ENCODE peak calls at places on chromosomes 1 and 21, in nine cellular contexts. I is CD4-positive, CD25-positive, alpha-beta regulatory T cell; P is HCT116; F is A549; H is hepatocyte; O is tibial nerve; B is GM23248; J is CD4-positive, alpha-beta memory T cell; T is neuronal stem cell. R is an unnamed sample.

GRCh38 chr1:7584157-7584556 is 186.9 kb upstream of the VAMP3 start:
- DNase-seq in I (no peak), T (no peak), B (no peak), P (no peak), O (no peak), H (no peak), F (no peak), J (no peak), R (no peak)

GRCh38 chr1:56301791-56302190 is 277.6 kb downstream of the PLPP3 start:
- DNase-seq in O (no peak), H (no peak), T (no peak), B (peak), P (no peak), J (no peak), F (no peak), I (no peak), R (no peak)

GRCh38 chr1:12031039-12031980 is 12.0 kb downstream of the MIIP start:
- DNase-seq in P (no peak), B (peak), O (no peak), J (peak), H (no peak), I (no peak), F (peak), T (no peak), R (no peak)

GRCh38 chr1:21117159-21117953 is 59.3 kb downstream of the EIF4G3 start:
- DNase-seq in F (no peak), J (no peak), B (no peak), I (no peak), O (no peak), P (no peak), H (no peak), T (peak), R (no peak)

GRCh38 chr1:32907435-32907834 is 6.2 kb upstream of the TMEM54 start:
- DNase-seq in O (no peak), F (no peak), I (no peak), T (no peak), P (no peak), J (no peak), B (peak), H (no peak), R (no peak)

GRCh38 chr1:95098196-95098595 is 19.0 kb upstream of the TLCD4 start:
- DNase-seq in F (no peak), J (no peak), P (no peak), I (no peak), B (no peak), H (no peak), O (no peak), T (no peak), R (no peak)

GRCh38 chr1:7644906-7645750 is 126.0 kb upstream of the VAMP3 start:
- DNase-seq in T (no peak), O (no peak), F (no peak), H (no peak), J (no peak), B (no peak), I (no peak), P (no peak), R (no peak)

GRCh38 chr21:44291936-44292811 is 6.5 kb downstream of the AIRE start:
- DNase-seq in O (no peak), I (no peak), H (no peak), B (peak), J (no peak), T (no peak), P (no peak), F (peak), R (no peak)

GRCh38 chr1:25723250-25723880 is 76.6 kb upstream of the SELENON start:
- DNase-seq in P (no peak), T (no peak), I (no peak), O (no peak), B (no peak), H (no peak), J (no peak), F (no peak), R (no peak)

GRCh38 chr1:37031871-37032270 is 2.4 kb downstream of the GRIK3 start:
- DNase-seq in B (no peak), J (no peak), O (no peak), T (no peak), H (no peak), I (no peak), P (no peak), F (no peak), R (no peak)

GRCh38 chr1:219385786-219386427 is 212.2 kb downstream of the LYPLAL1 start:
- DNase-seq in H (peak), P (peak), T (peak), J (no peak), I (no peak), F (peak), O (peak), B (peak), R (peak)

GRCh38 chr1:227469708-227470107 is 93.6 kb upstream of the ZNF678 start:
- DNase-seq in P (no peak), O (no peak), J (no peak), F (no peak), H (no peak), T (no peak), B (no peak), I (no peak), R (no peak)

GRCh38 chr21:29481641-29482040 is 182.9 kb downstream of the BACH1 start:
- DNase-seq in F (no peak), J (no peak), T (no peak), B (peak), H (no peak), O (no peak), I (no peak), P (no peak), R (no peak)

GRCh38 chr1:235011064-235011598 is 117.5 kb downstream of the TOMM20 start:
- DNase-seq in J (peak), I (peak), B (no peak), F (no peak), T (no peak), O (no peak), P (no peak), H (no peak), R (no peak)

GRCh38 chr1:243490748-243491686 is 235.2 kb downstream of the SDCCAG8 start:
- DNase-seq in J (no peak), H (no peak), B (peak), O (no peak), T (no peak), P (no peak), F (no peak), I (no peak), R (no peak)

GRCh38 chr1:86621286-86621685 is 74.4 kb downstream of the CLCA4 start:
- DNase-seq in O (no peak), B (no peak), J (no peak), I (no peak), F (no peak), H (no peak), P (no peak), T (no peak), R (no peak)

GRCh38 chr1:76759950-76760349 is 107.3 kb upstream of the ST6GALNAC5 start:
- DNase-seq in F (no peak), T (no peak), B (peak), J (no peak), H (peak), O (no peak), I (no peak), P (no peak), R (no peak)

GRCh38 chr1:107404756-107405155 is 263.9 kb downstream of the NTNG1 start:
- DNase-seq in H (no peak), P (no peak), I (no peak), F (no peak), O (no peak), T (no peak), J (no peak), B (peak), R (no peak)

GRCh38 chr1:102463328-102463727 is 466.6 kb upstream of the OLFM3 start:
- DNase-seq in T (no peak), H (no peak), I (no peak), P (no peak), F (no peak), J (no peak), B (no peak), O (no peak), R (no peak)

GRCh38 chr1:232183802-232184201 is 446.1 kb downstream of the SIPA1L2 start:
- DNase-seq in O (no peak), P (no peak), B (no peak), I (no peak), F (no peak), J (no peak), T (no peak), H (no peak), R (no peak)

GRCh38 chr1:205504311-205505075 is at the start of gene CDK18:
- DNase-seq in O (peak), H (peak), B (no peak), J (peak), P (peak), I (no peak), T (peak), F (peak), R (no peak)

GRCh38 chr1:84489766-84490165 is 10.7 kb downstream of the RPF1 start:
- DNase-seq in B (peak), I (no peak), H (no peak), O (no peak), P (no peak), T (no peak), J (no peak), F (no peak), R (no peak)

GRCh38 chr1:234468580-234468979 is 10.4 kb downstream of the TARBP1 start:
- DNase-seq in B (no peak), O (no peak), T (no peak), J (no peak), P (no peak), H (no peak), F (no peak), I (no peak), R (no peak)

GRCh38 chr1:235935506-235936224 is 69.0 kb upstream of the LYST start:
- DNase-seq in I (no peak), O (peak), H (no peak), P (no peak), F (no peak), J (no peak), T (no peak), B (no peak), R (no peak)

GRCh38 chr1:47211796-47212269 is 20.2 kb downstream of the TAL1 start:
- DNase-seq in B (no peak), T (no peak), J (no peak), H (no peak), I (no peak), F (no peak), O (no peak), P (no peak), R (no peak)

GRCh38 chr1:215911406-215911968 is 344.4 kb downstream of the KCTD3 start:
- DNase-seq in B (peak), H (no peak), J (no peak), F (no peak), T (no peak), P (no peak), O (no peak), I (no peak), R (no peak)
- H3K4me3 ChIP-seq in B (no peak), H (no peak), J (no peak), F (no peak), T (no peak), P (no peak), O (no peak), I (no peak), R (no peak)

GRCh38 chr1:160672789-160673695 is 26.2 kb upstream of the SLAMF1 start:
- DNase-seq in J (no peak), B (no peak), H (no peak), O (no peak), T (no peak), P (no peak), F (no peak), I (no peak), R (no peak)

GRCh38 chr1:160671603-160672002 is 24.8 kb upstream of the SLAMF1 start:
- DNase-seq in T (no peak), O (no peak), B (no peak), H (no peak), J (no peak), F (no peak), I (no peak), P (no peak), R (no peak)

GRCh38 chr1:160674415-160674814 is 27.6 kb upstream of the SLAMF1 start:
- DNase-seq in T (no peak), O (no peak), I (no peak), P (no peak), F (no peak), J (no peak), B (no peak), H (no peak), R (no peak)

GRCh38 chr1:160670701-160671100 is 23.9 kb upstream of the SLAMF1 start:
- DNase-seq in H (no peak), O (no peak), T (no peak), B (no peak), I (no peak), J (no peak), F (no peak), P (no peak), R (no peak)

DNA sequence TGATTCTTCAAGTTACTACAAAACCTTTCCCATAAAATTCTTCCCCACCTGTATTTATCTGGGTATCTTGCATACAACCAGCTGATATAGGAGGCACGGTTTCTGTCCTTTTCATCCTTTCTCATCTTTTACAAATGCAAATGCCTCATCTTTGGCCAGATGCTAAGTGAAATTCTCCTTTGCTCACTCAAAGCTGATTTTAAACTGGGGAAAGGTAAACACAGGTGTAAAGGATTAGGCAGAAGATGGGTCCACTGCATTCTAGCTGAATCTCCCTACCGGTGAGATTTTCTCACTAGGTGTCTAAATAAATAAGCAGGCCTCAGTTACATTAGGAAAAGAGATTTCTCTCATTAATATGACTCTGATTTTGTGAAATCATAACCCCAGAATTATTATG is 25.3 kb upstream of the SLAMF1 start:
- DNase-seq in O (no peak), I (no peak), P (no peak), F (no peak), T (no peak), J (no peak), B (no peak), H (no peak), R (no peak)
- H3K4me3 ChIP-seq in O (no peak), I (no peak), P (no peak), F (no peak), T (no peak), J (no peak), B (no peak), H (no peak), R (no peak)

GRCh38 chr1:28173151-28173979 is 3.1 kb downstream of the PTAFR start:
- DNase-seq in T (no peak), F (no peak), O (no peak), B (peak), P (no peak), J (no peak), I (no peak), H (no peak), R (no peak)
- H3K4me3 ChIP-seq in T (no peak), F (no peak), O (peak), B (no peak), P (no peak), J (no peak), I (no peak), H (no peak), R (no peak)

GRCh38 chr1:34165422-34165921 is 442 bp upstream of the CSMD2 start:
- DNase-seq in J (no peak), I (no peak), P (no peak), H (no peak), F (no peak), O (no peak), T (no peak), B (peak), R (no peak)

GRCh38 chr1:34166191-34167090 is 1.4 kb upstream of the CSMD2 start:
- DNase-seq in O (no peak), I (no peak), T (peak), F (no peak), J (no peak), P (no peak), B (peak), H (no peak), R (no peak)

GRCh38 chr1:34164510-34165381 is at the start of gene CSMD2:
- DNase-seq in I (no peak), B (peak), J (no peak), P (no peak), T (peak), O (no peak), F (no peak), H (peak), R (no peak)

GRCh38 chr1:34163792-34164509 is 1.1 kb downstream of the CSMD2 start:
- DNase-seq in T (peak), B (peak), P (no peak), J (no peak), I (no peak), H (peak), F (no peak), O (no peak), R (no peak)

DNA sequence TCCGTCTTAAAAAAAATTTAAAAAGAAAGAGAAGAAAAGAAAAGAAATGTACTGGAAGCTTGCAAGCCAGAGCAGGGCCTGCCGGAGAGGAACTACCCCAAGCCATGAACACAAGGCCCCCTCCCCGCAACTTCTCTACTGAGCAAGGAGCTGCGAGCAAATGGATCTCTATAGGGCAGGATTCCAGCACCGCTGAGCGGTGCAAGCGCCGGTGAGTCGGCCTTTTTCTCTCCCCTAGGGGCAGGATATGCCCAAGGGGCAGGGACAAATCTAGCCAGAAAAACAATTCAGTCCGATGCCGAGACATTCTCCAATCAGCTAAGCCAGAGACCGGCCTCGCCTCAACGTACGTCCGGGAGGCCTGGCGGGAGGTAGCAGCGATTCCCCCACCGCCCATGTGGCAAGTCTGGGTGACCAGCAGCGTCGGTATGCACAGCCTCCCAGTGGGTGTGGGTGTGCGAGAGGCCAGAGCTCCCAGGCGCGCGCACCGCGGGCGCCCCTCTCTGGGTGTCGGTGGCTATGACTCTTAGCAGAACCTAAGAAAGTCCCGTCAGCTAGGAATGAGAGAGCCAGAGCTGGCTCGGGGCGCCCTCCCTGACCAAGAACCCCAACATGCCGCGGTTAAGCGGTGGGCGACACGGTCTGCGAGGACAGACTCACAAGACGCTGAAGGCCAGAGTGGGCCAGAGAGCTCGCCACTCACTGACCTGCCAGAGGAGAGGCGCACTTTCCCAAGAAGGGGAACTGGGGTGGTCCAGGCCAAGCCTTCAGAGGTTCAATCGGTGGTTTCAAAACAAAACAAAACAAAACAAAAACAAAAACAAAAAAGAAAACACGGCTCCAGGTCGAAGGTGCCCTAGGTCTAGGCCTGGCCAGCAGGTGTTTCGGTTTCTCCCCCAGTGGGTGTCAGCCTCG is 1.9 kb downstream of the CSMD2 start:
- DNase-seq in J (no peak), F (peak), B (peak), P (peak), I (no peak), H (peak), O (peak), T (peak), R (peak)
- H3K4me3 ChIP-seq in J (no peak), F (peak), B (peak), P (no peak), I (no peak), H (peak), O (peak), T (no peak), R (peak)

GRCh38 chr1:160360227-160360695 is 6.6 kb upstream of the NHLH1 start:
- DNase-seq in I (no peak), P (no peak), O (no peak), J (no peak), B (no peak), H (no peak), T (no peak), F (no peak), R (no peak)

GRCh38 chr1:160362168-160362941 is 4.5 kb upstream of the NHLH1 start:
- DNase-seq in F (no peak), O (no peak), H (no peak), B (no peak), J (no peak), T (no peak), I (no peak), P (no peak), R (no peak)

GRCh38 chr1:160361814-160362167 is 5.1 kb upstream of the NHLH1 start:
- DNase-seq in O (no peak), I (no peak), H (no peak), B (no peak), T (no peak), J (no peak), F (no peak), P (no peak), R (no peak)

GRCh38 chr1:160359559-160360226 is 7.2 kb upstream of the NHLH1 start:
- DNase-seq in I (no peak), F (no peak), P (no peak), T (no peak), J (no peak), B (peak), O (no peak), H (no peak), R (no peak)

GRCh38 chr1:160361199-160361598 is 5.7 kb upstream of the NHLH1 start:
- DNase-seq in O (no peak), T (no peak), P (no peak), H (no peak), I (no peak), B (no peak), J (no peak), F (no peak), R (no peak)
- H3K4me3 ChIP-seq in O (no peak), T (no peak), P (no peak), H (no peak), I (no peak), B (no peak), J (no peak), F (no peak), R (no peak)

DNA sequence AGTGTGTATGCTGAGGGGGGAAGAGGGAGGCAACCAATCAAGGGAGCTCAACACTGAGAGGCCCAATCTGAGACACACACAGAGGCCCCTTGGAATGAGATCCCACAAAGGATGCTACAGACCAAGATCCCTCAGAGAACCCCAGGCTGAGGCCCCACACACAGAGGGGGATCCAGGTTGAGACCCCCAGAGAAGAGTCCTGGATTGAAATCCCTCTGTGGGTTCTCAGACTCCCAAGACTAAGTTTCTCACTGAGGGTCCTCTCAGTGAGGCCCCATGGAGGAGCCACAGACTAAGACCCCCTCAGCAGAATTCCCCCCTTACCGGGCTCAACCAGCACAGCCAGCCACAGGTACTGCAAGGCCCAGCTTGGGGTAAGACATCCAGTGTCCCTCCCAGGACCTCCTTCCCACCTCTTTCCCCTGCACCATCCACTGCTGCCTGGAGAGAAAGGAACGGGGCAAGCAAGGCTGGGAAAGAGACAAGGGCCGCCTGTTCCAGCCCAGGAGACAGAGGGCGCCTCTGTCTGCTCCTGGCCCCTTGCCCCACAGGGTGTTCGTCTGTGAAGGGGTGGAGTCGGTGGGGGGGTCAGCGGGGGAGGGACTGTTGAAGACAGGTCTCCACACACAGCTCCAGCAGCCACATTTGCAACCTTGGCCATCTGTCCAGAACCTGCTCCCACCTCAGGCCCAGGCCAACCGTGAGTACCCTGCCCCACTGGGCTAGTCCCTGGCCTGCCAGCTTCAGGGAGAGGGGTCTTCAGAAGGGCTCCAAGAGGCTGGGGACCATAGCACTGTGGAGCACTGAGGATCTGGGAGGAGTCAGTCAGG is at the start of gene S100A1:
- DNase-seq in P (no peak), J (no peak), I (no peak), O (no peak), H (no peak), T (no peak), F (no peak), B (no peak), R (no peak)
- H3K4me3 ChIP-seq in P (peak), J (no peak), I (no peak), O (peak), H (peak), T (peak), F (peak), B (peak), R (peak)

GRCh38 chr1:160540859-160541233 is 17.8 kb upstream of the SLAMF6 start:
- DNase-seq in O (no peak), I (no peak), P (no peak), F (no peak), T (no peak), H (no peak), J (no peak), B (no peak), R (no peak)

GRCh38 chr1:160537714-160538665 is 14.9 kb upstream of the SLAMF6 start:
- DNase-seq in P (no peak), O (no peak), I (no peak), H (no peak), B (no peak), T (no peak), J (no peak), F (no peak), R (no peak)

GRCh38 chr1:160541622-160542302 is 18.7 kb upstream of the SLAMF6 start:
- DNase-seq in F (peak), I (no peak), P (no peak), H (no peak), B (no peak), O (no peak), T (no peak), J (no peak), R (no peak)

GRCh38 chr1:160538985-160539651 is 16.1 kb upstream of the SLAMF6 start:
- DNase-seq in T (no peak), P (no peak), F (no peak), H (peak), B (no peak), J (no peak), O (no peak), I (no peak), R (no peak)

GRCh38 chr1:160539896-160540858 is 17.1 kb upstream of the SLAMF6 start:
- DNase-seq in P (no peak), B (no peak), T (no peak), J (peak), O (no peak), I (no peak), H (peak), F (no peak), R (no peak)
- H3K4me3 ChIP-seq in P (no peak), B (no peak), T (no peak), J (no peak), O (no peak), I (peak), H (no peak), F (no peak), R (no peak)